ENCODE peak calls at places on chromosomes 2 and 18, in eight cellular contexts. One of them, this sample, is unnamed.
A peak's percentile ranks its signal among the peaks of the same experiment; 100 is the strongest.

GRCh38 chr2:24920813-24921441 is 890 bp upstream of the ADCY3 start:
- DNase-seq in AML-193: peak; percentile 5
- DNase-seq in AG08396: no peak
- DNase-seq in amygdala: no peak
- DNase-seq in NCI-H1092: no peak
- DNase-seq in substantia nigra: no peak
- DNase-seq in frontal cortex: no peak
- DNase-seq in HS-5: no peak
- DNase-seq in this sample: no peak

GRCh38 chr2:97011977-97012569 is 25.7 kb upstream of the FAM178B start:
- DNase-seq in AML-193: peak; percentile 65
- DNase-seq in AG08396: no peak
- DNase-seq in amygdala: no peak
- DNase-seq in NCI-H1092: peak; percentile 19
- DNase-seq in substantia nigra: no peak
- DNase-seq in frontal cortex: no peak
- DNase-seq in HS-5: peak; percentile 72
- DNase-seq in this sample: no peak

GRCh38 chr2:31387850-31388249 is 26.7 kb downstream of the XDH start:
- DNase-seq in AML-193: no peak
- DNase-seq in AG08396: no peak
- DNase-seq in amygdala: no peak
- DNase-seq in NCI-H1092: no peak
- DNase-seq in substantia nigra: no peak
- DNase-seq in frontal cortex: no peak
- DNase-seq in HS-5: no peak
- DNase-seq in this sample: no peak

GRCh38 chr2:201122276-201122675 is 6.3 kb downstream of the CFLAR start:
- DNase-seq in AML-193: no peak
- DNase-seq in AG08396: no peak
- DNase-seq in amygdala: no peak
- DNase-seq in NCI-H1092: no peak
- DNase-seq in substantia nigra: no peak
- DNase-seq in frontal cortex: no peak
- DNase-seq in HS-5: no peak
- DNase-seq in this sample: no peak

GRCh38 chr18:12598181-12598921 is 59.6 kb downstream of the SPIRE1 start:
- DNase-seq in AML-193: no peak
- DNase-seq in AG08396: no peak
- DNase-seq in amygdala: no peak
- DNase-seq in NCI-H1092: no peak
- DNase-seq in substantia nigra: no peak
- DNase-seq in frontal cortex: no peak
- DNase-seq in HS-5: peak; percentile 30
- DNase-seq in this sample: no peak

GRCh38 chr2:191693778-191694177 is 15.8 kb downstream of the NABP1 start:
- DNase-seq in AML-193: no peak
- DNase-seq in AG08396: no peak
- DNase-seq in amygdala: no peak
- DNase-seq in NCI-H1092: no peak
- DNase-seq in substantia nigra: no peak
- DNase-seq in frontal cortex: no peak
- DNase-seq in HS-5: no peak
- DNase-seq in this sample: no peak

GRCh38 chr2:74653985-74654882 is at the start of gene SEMA4F:
- DNase-seq in AML-193: peak; percentile 90
- DNase-seq in AG08396: peak; percentile 98
- DNase-seq in amygdala: peak; percentile 97
- DNase-seq in NCI-H1092: peak; percentile 96
- DNase-seq in substantia nigra: peak; percentile 79
- DNase-seq in frontal cortex: peak; percentile 96
- DNase-seq in HS-5: peak; percentile 83
- DNase-seq in this sample: peak; percentile 97

GRCh38 chr2:216678813-216679657 is 16.3 kb downstream of the IGFBP5 start:
- DNase-seq in AML-193: no peak
- DNase-seq in AG08396: no peak
- DNase-seq in amygdala: no peak
- DNase-seq in NCI-H1092: no peak
- DNase-seq in substantia nigra: no peak
- DNase-seq in frontal cortex: no peak
- DNase-seq in HS-5: no peak
- DNase-seq in this sample: no peak

GRCh38 chr2:226403360-226403759 is 396.3 kb downstream of the IRS1 start:
- DNase-seq in AML-193: no peak
- DNase-seq in AG08396: no peak
- DNase-seq in amygdala: no peak
- DNase-seq in NCI-H1092: no peak
- DNase-seq in substantia nigra: no peak
- DNase-seq in frontal cortex: no peak
- DNase-seq in HS-5: no peak
- DNase-seq in this sample: no peak

GRCh38 chr18:77461062-77461693 is 211.5 kb downstream of the GALR1 start:
- DNase-seq in AML-193: no peak
- DNase-seq in AG08396: no peak
- DNase-seq in amygdala: no peak
- DNase-seq in NCI-H1092: no peak
- DNase-seq in substantia nigra: no peak
- DNase-seq in frontal cortex: no peak
- DNase-seq in HS-5: no peak
- DNase-seq in this sample: no peak

GRCh38 chr2:219567131-219567530 is 4.2 kb downstream of the OBSL1 start:
- DNase-seq in AML-193: no peak
- DNase-seq in AG08396: no peak
- DNase-seq in amygdala: no peak
- DNase-seq in NCI-H1092: no peak
- DNase-seq in substantia nigra: no peak
- DNase-seq in frontal cortex: no peak
- DNase-seq in HS-5: no peak
- DNase-seq in this sample: no peak

GRCh38 chr2:19127616-19128015 is 230.8 kb downstream of the OSR1 start:
- DNase-seq in AML-193: no peak
- DNase-seq in AG08396: no peak
- DNase-seq in amygdala: no peak
- DNase-seq in NCI-H1092: no peak
- DNase-seq in substantia nigra: no peak
- DNase-seq in frontal cortex: no peak
- DNase-seq in HS-5: no peak
- DNase-seq in this sample: no peak

GRCh38 chr18:48991299-48992055 is 40.7 kb upstream of the SMAD7 start:
- DNase-seq in AML-193: no peak
- DNase-seq in AG08396: no peak
- DNase-seq in amygdala: no peak
- DNase-seq in NCI-H1092: no peak
- DNase-seq in substantia nigra: no peak
- DNase-seq in frontal cortex: no peak
- DNase-seq in HS-5: no peak
- DNase-seq in this sample: no peak

GRCh38 chr2:231922945-231923344 is 3.3 kb downstream of the NPPC start:
- DNase-seq in AML-193: no peak
- DNase-seq in AG08396: no peak
- DNase-seq in amygdala: no peak
- DNase-seq in NCI-H1092: no peak
- DNase-seq in substantia nigra: no peak
- DNase-seq in frontal cortex: no peak
- DNase-seq in HS-5: no peak
- DNase-seq in this sample: no peak

GRCh38 chr2:152925540-152926448 is 207.4 kb downstream of the ARL6IP6 start:
- DNase-seq in AML-193: peak; percentile 63
- DNase-seq in AG08396: peak; percentile 9
- DNase-seq in amygdala: peak; percentile 38
- DNase-seq in NCI-H1092: peak; percentile 34
- DNase-seq in substantia nigra: peak; percentile 1
- DNase-seq in frontal cortex: peak; percentile 14
- DNase-seq in HS-5: peak; percentile 20
- DNase-seq in this sample: peak; percentile 54

GRCh38 chr2:144233226-144234114 is 286.4 kb downstream of the ZEB2 start:
- DNase-seq in AML-193: no peak
- DNase-seq in AG08396: no peak
- DNase-seq in amygdala: no peak
- DNase-seq in NCI-H1092: no peak
- DNase-seq in substantia nigra: no peak
- DNase-seq in frontal cortex: no peak
- DNase-seq in HS-5: no peak
- DNase-seq in this sample: no peak

GRCh38 chr2:241064802-241065354 is 37.2 kb downstream of the MTERF4 start:
- DNase-seq in AML-193: no peak
- DNase-seq in AG08396: no peak
- DNase-seq in amygdala: no peak
- DNase-seq in NCI-H1092: no peak
- DNase-seq in substantia nigra: no peak
- DNase-seq in frontal cortex: no peak
- DNase-seq in HS-5: no peak
- DNase-seq in this sample: no peak

GRCh38 chr2:70930371-70931329 is 5.0 kb upstream of the ATP6V1B1 start:
- DNase-seq in AML-193: no peak
- DNase-seq in AG08396: peak; percentile 1
- DNase-seq in amygdala: no peak
- DNase-seq in NCI-H1092: no peak
- DNase-seq in substantia nigra: no peak
- DNase-seq in frontal cortex: no peak
- DNase-seq in HS-5: no peak
- DNase-seq in this sample: no peak

GRCh38 chr2:10810175-10811161 is 2.1 kb downstream of the PDIA6 start:
- DNase-seq in AML-193: no peak
- DNase-seq in AG08396: peak; percentile 38
- DNase-seq in amygdala: no peak
- DNase-seq in NCI-H1092: no peak
- DNase-seq in substantia nigra: no peak
- DNase-seq in frontal cortex: no peak
- DNase-seq in HS-5: no peak
- DNase-seq in this sample: no peak

GRCh38 chr2:139514946-139515345 is 734.8 kb upstream of the NXPH2 start:
- DNase-seq in AML-193: no peak
- DNase-seq in AG08396: no peak
- DNase-seq in amygdala: no peak
- DNase-seq in NCI-H1092: no peak
- DNase-seq in substantia nigra: no peak
- DNase-seq in frontal cortex: no peak
- DNase-seq in HS-5: no peak
- DNase-seq in this sample: no peak

GRCh38 chr2:9187620-9188214 is 18.9 kb upstream of the ASAP2 start:
- DNase-seq in AML-193: no peak
- DNase-seq in AG08396: no peak
- DNase-seq in amygdala: no peak
- DNase-seq in NCI-H1092: no peak
- DNase-seq in substantia nigra: no peak
- DNase-seq in frontal cortex: no peak
- DNase-seq in HS-5: no peak
- DNase-seq in this sample: no peak

GRCh38 chr2:56770490-56770889 is 586.7 kb downstream of the CCDC85A start:
- DNase-seq in AML-193: no peak
- DNase-seq in AG08396: no peak
- DNase-seq in amygdala: no peak
- DNase-seq in NCI-H1092: no peak
- DNase-seq in substantia nigra: no peak
- DNase-seq in frontal cortex: no peak
- DNase-seq in HS-5: peak; percentile 37
- DNase-seq in this sample: no peak

GRCh38 chr2:240571314-240571973 is 3.2 kb downstream of the RNPEPL1 start:
- DNase-seq in AML-193: no peak
- DNase-seq in AG08396: no peak
- DNase-seq in amygdala: no peak
- DNase-seq in NCI-H1092: no peak
- DNase-seq in substantia nigra: no peak
- DNase-seq in frontal cortex: no peak
- DNase-seq in HS-5: no peak
- DNase-seq in this sample: no peak

GRCh38 chr2:20113004-20113796 is 61.8 kb upstream of the LAPTM4A start:
- DNase-seq in AML-193: no peak
- DNase-seq in AG08396: no peak
- DNase-seq in amygdala: no peak
- DNase-seq in NCI-H1092: no peak
- DNase-seq in substantia nigra: no peak
- DNase-seq in frontal cortex: no peak
- DNase-seq in HS-5: no peak
- DNase-seq in this sample: no peak

GRCh38 chr2:141362311-141362710 is 768.5 kb downstream of the LRP1B start:
- DNase-seq in AML-193: no peak
- DNase-seq in AG08396: no peak
- DNase-seq in amygdala: no peak
- DNase-seq in NCI-H1092: no peak
- DNase-seq in substantia nigra: no peak
- DNase-seq in frontal cortex: no peak
- DNase-seq in HS-5: no peak
- DNase-seq in this sample: no peak

GRCh38 chr2:231052494-231053451 is 3.9 kb upstream of the PSMD1 start:
- DNase-seq in AML-193: peak; percentile 64
- DNase-seq in AG08396: peak; percentile 89
- DNase-seq in amygdala: peak; percentile 72
- DNase-seq in NCI-H1092: peak; percentile 67
- DNase-seq in substantia nigra: peak; percentile 70
- DNase-seq in frontal cortex: peak; percentile 80
- DNase-seq in HS-5: peak; percentile 57
- DNase-seq in this sample: peak; percentile 72

GRCh38 chr2:117523842-117524241 is 290.6 kb upstream of the DDX18 start:
- DNase-seq in AML-193: no peak
- DNase-seq in AG08396: no peak
- DNase-seq in amygdala: no peak
- DNase-seq in NCI-H1092: no peak
- DNase-seq in substantia nigra: no peak
- DNase-seq in frontal cortex: no peak
- DNase-seq in HS-5: no peak
- DNase-seq in this sample: no peak

GRCh38 chr2:196592912-196593881 is 46.3 kb upstream of the CCDC150 start:
- DNase-seq in AML-193: no peak
- DNase-seq in AG08396: peak; percentile 62
- DNase-seq in amygdala: peak; percentile 67
- DNase-seq in NCI-H1092: peak; percentile 33
- DNase-seq in substantia nigra: peak; percentile 47
- DNase-seq in frontal cortex: peak; percentile 58
- DNase-seq in HS-5: no peak
- DNase-seq in this sample: peak; percentile 58

GRCh38 chr18:5197032-5197434 is at the start of gene AKAIN1:
- DNase-seq in AML-193: no peak
- DNase-seq in AG08396: peak; percentile 36
- DNase-seq in amygdala: no peak
- DNase-seq in NCI-H1092: no peak
- DNase-seq in substantia nigra: no peak
- DNase-seq in frontal cortex: peak; percentile 58
- DNase-seq in HS-5: no peak
- DNase-seq in this sample: peak; percentile 66

GRCh38 chr18:24198461-24198860 is 59.6 kb downstream of the CABYR start:
- DNase-seq in AML-193: no peak
- DNase-seq in AG08396: no peak
- DNase-seq in amygdala: no peak
- DNase-seq in NCI-H1092: no peak
- DNase-seq in substantia nigra: no peak
- DNase-seq in frontal cortex: no peak
- DNase-seq in HS-5: no peak
- DNase-seq in this sample: no peak

GRCh38 chr2:147634801-147635200 is 210.0 kb upstream of the ACVR2A start:
- DNase-seq in AML-193: no peak
- DNase-seq in AG08396: no peak
- DNase-seq in amygdala: no peak
- DNase-seq in NCI-H1092: no peak
- DNase-seq in substantia nigra: no peak
- DNase-seq in frontal cortex: no peak
- DNase-seq in HS-5: no peak
- DNase-seq in this sample: no peak

GRCh38 chr2:109470121-109470921 is 143.4 kb downstream of the SEPTIN10 start:
- DNase-seq in AML-193: peak; percentile 84
- DNase-seq in AG08396: peak; percentile 54
- DNase-seq in amygdala: no peak
- DNase-seq in NCI-H1092: no peak
- DNase-seq in substantia nigra: no peak
- DNase-seq in frontal cortex: no peak
- DNase-seq in HS-5: no peak
- DNase-seq in this sample: no peak

GRCh38 chr2:128984855-128985254 is 666.2 kb upstream of the HS6ST1 start:
- DNase-seq in AML-193: no peak
- DNase-seq in AG08396: no peak
- DNase-seq in amygdala: no peak
- DNase-seq in NCI-H1092: no peak
- DNase-seq in substantia nigra: no peak
- DNase-seq in frontal cortex: no peak
- DNase-seq in HS-5: no peak
- DNase-seq in this sample: no peak

GRCh38 chr2:100018794-100019193 is 123.6 kb downstream of the AFF3 start:
- DNase-seq in AML-193: no peak
- DNase-seq in AG08396: peak; percentile 68
- DNase-seq in amygdala: no peak
- DNase-seq in NCI-H1092: no peak
- DNase-seq in substantia nigra: no peak
- DNase-seq in frontal cortex: no peak
- DNase-seq in HS-5: peak; percentile 91
- DNase-seq in this sample: no peak